ENCODE peak calls at places on chromosome 18, in four cellular contexts. I is PC-3, K is GM23248, O is astrocyte. B is an unnamed sample.

GRCh38 chr18:55420977-55421611 is 166.9 kb downstream of the TCF4 start:
- DNase-seq in I (no peak), K (peak; percentile 20), O (no peak), B (no peak)

GRCh38 chr18:11981633-11982366 is 493 bp downstream of the IMPA2 start:
- DNase-seq in O (no peak), K (peak; percentile 52), I (peak; percentile 46), B (peak; percentile 43)

GRCh38 chr18:34787931-34788532 is 77.9 kb downstream of the DTNA start:
- DNase-seq in I (peak; percentile 58), K (peak; percentile 66), O (peak; percentile 25), B (peak; percentile 2)

GRCh38 chr18:30522288-30522929 is 520.1 kb downstream of the DSC3 start:
- DNase-seq in O (no peak), I (no peak), K (no peak), B (no peak)

GRCh38 chr18:32707153-32707552 is 65.7 kb downstream of the KLHL14 start:
- DNase-seq in O (no peak), I (no peak), K (no peak), B (no peak)

GRCh38 chr18:13159579-13159978 is 59.0 kb upstream of the LDLRAD4 start:
- DNase-seq in O (peak; percentile 26), K (peak; percentile 70), I (peak; percentile 81), B (peak; percentile 64)

GRCh38 chr18:75799449-75800330 is 372.2 kb upstream of the SMIM21 start:
- DNase-seq in K (no peak), O (peak; percentile 4), I (no peak), B (no peak)

GRCh38 chr18:21444465-21445023 is 156.0 kb downstream of the ESCO1 start:
- DNase-seq in O (peak; percentile 43), K (peak; percentile 68), I (peak; percentile 78), B (no peak)

GRCh38 chr18:78571063-78571785 is 408.4 kb upstream of the SALL3 start:
- DNase-seq in K (no peak), I (no peak), O (no peak), B (no peak)

GRCh38 chr18:24114924-24115549 is 23.8 kb upstream of the CABYR start:
- DNase-seq in O (no peak), K (no peak), I (no peak), B (no peak)

GRCh38 chr18:63775166-63775730 is at the start of gene SERPINB7:
- DNase-seq in O (peak; percentile 92), K (peak; percentile 91), I (peak; percentile 96), B (no peak)

GRCh38 chr18:76450452-76450851 is 44.6 kb downstream of the ZNF516 start:
- DNase-seq in O (peak; percentile 68), I (peak; percentile 4), K (peak; percentile 68), B (no peak)

GRCh38 chr18:51196811-51197660 is 445 bp downstream of the MEX3C start:
- DNase-seq in O (peak; percentile 42), K (peak; percentile 75), I (no peak), B (no peak)

GRCh38 chr18:49015886-49016647 is 65.3 kb upstream of the SMAD7 start:
- DNase-seq in I (no peak), O (no peak), K (no peak), B (no peak)

GRCh38 chr18:48986851-48987761 is 36.3 kb upstream of the SMAD7 start:
- DNase-seq in K (no peak), O (no peak), I (no peak), B (no peak)

GRCh38 chr18:12637393-12637792 is 20.5 kb downstream of the SPIRE1 start:
- DNase-seq in K (peak; percentile 84), O (no peak), I (peak; percentile 20), B (no peak)

GRCh38 chr18:22167471-22168151 is 1.8 kb upstream of the GATA6 start:
- DNase-seq in I (no peak), O (no peak), K (peak; percentile 46), B (no peak)

GRCh38 chr18:64403784-64404498 is 255.1 kb upstream of the LINC00305 start:
- DNase-seq in K (no peak), O (no peak), I (no peak), B (no peak)

GRCh38 chr18:22250591-22250996 is 81.2 kb downstream of the GATA6 start:
- DNase-seq in O (peak; percentile 50), K (peak; percentile 42), I (peak; percentile 92), B (no peak)

GRCh38 chr18:32777049-32777448 is 4.2 kb upstream of the KLHL14 start:
- DNase-seq in K (peak; percentile 15), I (no peak), O (no peak), B (no peak)

GRCh38 chr18:50313031-50313607 is 25.6 kb upstream of the CXXC1 start:
- DNase-seq in O (no peak), I (no peak), K (peak; percentile 18), B (no peak)

GRCh38 chr18:56569391-56569790 is 69.0 kb downstream of the TXNL1 start:
- DNase-seq in O (no peak), K (no peak), I (no peak), B (no peak)

GRCh38 chr18:9614401-9615279 is at the start of gene PPP4R1:
- DNase-seq in O (peak; percentile 55), K (peak; percentile 87), I (peak; percentile 72), B (peak; percentile 55)

GRCh38 chr18:22494771-22495170 is 77.1 kb upstream of the CTAGE1 start:
- DNase-seq in K (peak; percentile 76), O (peak; percentile 80), I (no peak), B (no peak)

DNA sequence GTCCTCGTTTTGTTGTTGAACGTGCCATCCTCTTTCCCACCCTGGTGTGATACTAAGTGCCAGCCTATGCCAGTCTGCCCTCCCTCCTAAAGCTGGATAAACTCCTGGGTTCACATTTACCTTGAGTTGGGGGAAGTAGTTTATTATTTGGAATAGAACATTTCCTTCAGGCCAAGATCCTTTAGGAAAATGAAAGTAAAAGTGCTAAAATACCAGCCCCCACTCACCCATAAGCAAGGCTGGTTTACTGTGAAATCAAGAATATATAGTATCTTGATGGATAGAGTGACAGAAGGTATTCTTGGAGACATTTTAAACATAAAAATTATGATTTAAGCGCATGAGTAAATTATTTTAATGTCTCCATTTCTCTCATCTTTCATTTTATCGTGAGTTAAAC is 27.1 kb downstream of the ZNF532 start:
- DNase-seq in K (no peak), O (no peak), I (no peak), B (no peak)
- H3K4me3 ChIP-seq in K (peak overlapping the region; percentile 38), O (no peak overlapping the region), I (no peak overlapping the region), B (no peak overlapping the region)

DNA sequence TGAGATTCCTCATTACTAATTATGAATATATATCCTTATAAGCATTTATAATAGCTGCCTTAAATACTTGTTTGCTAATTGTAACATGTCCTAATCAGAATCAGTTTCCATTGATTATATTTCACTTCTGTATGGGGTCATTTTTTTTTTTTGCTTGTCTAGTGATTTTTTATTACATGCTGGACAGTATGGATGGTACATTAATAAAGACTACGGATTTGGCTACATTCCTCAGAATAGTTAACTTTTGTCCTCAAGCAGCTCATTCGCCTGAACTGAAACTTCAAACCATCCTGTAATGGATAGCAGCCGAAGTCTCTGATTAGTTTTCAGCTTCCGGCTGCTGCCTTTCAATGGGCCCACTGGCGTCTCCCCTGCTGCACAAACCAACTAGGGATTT is 11.7 kb downstream of the TGIF1 start:
- DNase-seq in O (no peak), I (no peak), K (no peak), B (no peak)
- H3K4me1 ChIP-seq in O (peaks cover 27% of the 10 kb centered on the region), I (peaks cover 41% of the 10 kb centered on the region), K (peaks cover 47% of the 10 kb centered on the region), B (peaks cover 25% of the 10 kb centered on the region)

GRCh38 chr18:47247833-47248609 is 3.4 kb downstream of the SKOR2 start:
- DNase-seq in O (no peak), K (no peak), I (no peak), B (no peak)
- H3K27me3 ChIP-seq in O (peaks cover 81% of the 10 kb centered on the region), K (peaks cover 83% of the 10 kb centered on the region), I (peaks cover 26% of the 10 kb centered on the region), B (peaks cover 52% of the 10 kb centered on the region)

GRCh38 chr18:45891806-45892205 is 66.3 kb downstream of the SIGLEC15 start:
- DNase-seq in K (no peak), I (no peak), O (no peak), B (no peak)

GRCh38 chr18:45894818-45895217 is 69.3 kb downstream of the SIGLEC15 start:
- DNase-seq in O (no peak), K (no peak), I (no peak), B (no peak)

GRCh38 chr18:45889419-45890059 is 64.1 kb downstream of the SIGLEC15 start:
- DNase-seq in O (no peak), I (no peak), K (no peak), B (no peak)

GRCh38 chr18:45887585-45887984 is 62.1 kb downstream of the SIGLEC15 start:
- DNase-seq in O (no peak), K (no peak), I (no peak), B (no peak)

GRCh38 chr18:45890606-45891005 is 65.1 kb downstream of the SIGLEC15 start:
- DNase-seq in O (no peak), I (no peak), K (no peak), B (no peak)
- H3K4me3 ChIP-seq in O (no peak overlapping the region), I (no peak overlapping the region), K (no peak overlapping the region), B (no peak overlapping the region)

GRCh38 chr18:470661-471501 is 29.6 kb downstream of the COLEC12 start:
- DNase-seq in K (peak; percentile 84), I (peak; percentile 38), O (peak; percentile 59), B (no peak)
- H3K4me1 ChIP-seq in K (peaks cover 42% of the 10 kb centered on the region), I (peaks cover 12% of the 10 kb centered on the region), O (peaks cover 18% of the 10 kb centered on the region), B (no peaks in the 10 kb centered on the region)

GRCh38 chr18:59451963-59452362 is 92.9 kb upstream of the LMAN1 start:
- DNase-seq in K (no peak), I (no peak), O (no peak), B (no peak)
- H3K27me3 ChIP-seq in K (no peaks in the 10 kb centered on the region), I (no peaks in the 10 kb centered on the region), O (no peaks in the 10 kb centered on the region), B (peaks cover 5% of the 10 kb centered on the region)

B was measured in CD4-positive, CD25-positive, alpha-beta regulatory T cell.